ENCODE peak calls at places on chromosomes 13 and 19, in nine cellular contexts. Z is glutamatergic neuron; O is anterior cingulate cortex; A is HEK293T; M is kidney epithelial cell; L is activated gamma-delta T cell treated with anti-CD3 and anti-CD28 coated beads, Interleukin-2, amount 50 U/mL, for 16 hours; V is CD4-positive, alpha-beta memory T cell; P is Calu3; K is AG08396. J is an unnamed sample.

GRCh38 chr19:46606019-46606418 is 4.9 kb downstream of the CALM3 start:
- DNase-seq in Z (no peak), O (no peak), A (no peak), M (no peak), L (no peak), V (no peak), P (no peak), K (no peak), J (no peak)

GRCh38 chr19:20038358-20039202 is 725 bp downstream of the ZNF682 start:
- DNase-seq in Z (no peak), O (no peak), A (no peak), M (no peak), L (no peak), V (peak; percentile 10), P (no peak), K (no peak), J (no peak)

GRCh38 chr13:26021516-26021915 is 30.3 kb downstream of the SHISA2 start:
- DNase-seq in Z (no peak), O (no peak), A (no peak), M (peak; percentile 51), L (no peak), V (no peak), P (no peak), K (no peak), J (no peak)

GRCh38 chr19:38985262-38985661 is 9.7 kb upstream of the FBXO17 start:
- DNase-seq in Z (no peak), O (no peak), A (no peak), M (no peak), L (no peak), V (no peak), P (no peak), K (no peak), J (no peak)

GRCh38 chr19:2495130-2495641 is 19.3 kb downstream of the GADD45B start:
- DNase-seq in Z (no peak), O (peak; percentile 62), A (no peak), M (no peak), L (no peak), V (no peak), P (peak; percentile 68), K (peak; percentile 87), J (no peak)

GRCh38 chr19:20243629-20244028 is 76.6 kb downstream of the ZNF486 start:
- DNase-seq in Z (no peak), O (no peak), A (no peak), M (no peak), L (no peak), V (no peak), P (no peak), K (no peak), J (no peak)

GRCh38 chr13:110560606-110561334 is 752 bp downstream of the RAB20 start:
- DNase-seq in Z (peak; percentile 34), O (no peak), A (peak; percentile 14), M (no peak), L (no peak), V (peak; percentile 14), P (no peak), K (peak; percentile 45), J (no peak)

GRCh38 chr13:36377822-36378480 is 31.8 kb upstream of the SPART start:
- DNase-seq in Z (no peak), O (no peak), A (no peak), M (no peak), L (no peak), V (no peak), P (no peak), K (no peak), J (no peak)

GRCh38 chr13:59519776-59520175 is 644.0 kb downstream of the DIAPH3 start:
- DNase-seq in Z (no peak), O (no peak), A (no peak), M (no peak), L (no peak), V (no peak), P (no peak), K (no peak), J (no peak)

GRCh38 chr13:100454876-100455275 is 133.7 kb downstream of the GGACT start:
- DNase-seq in Z (no peak), O (no peak), A (no peak), M (no peak), L (no peak), V (no peak), P (peak; percentile 3), K (no peak), J (no peak)

GRCh38 chr13:75541961-75542360 is 4.3 kb upstream of the COMMD6 start:
- DNase-seq in Z (no peak), O (no peak), A (no peak), M (no peak), L (no peak), V (no peak), P (no peak), K (no peak), J (no peak)

GRCh38 chr13:41492432-41493267 is 35.3 kb downstream of the RGCC start:
- DNase-seq in Z (no peak), O (no peak), A (no peak), M (no peak), L (no peak), V (peak; percentile 58), P (no peak), K (no peak), J (no peak)

GRCh38 chr13:44470623-44471562 is 97.3 kb downstream of the SERP2 start:
- DNase-seq in Z (no peak), O (no peak), A (no peak), M (peak; percentile 47), L (no peak), V (no peak), P (no peak), K (no peak), J (peak; percentile 16)

GRCh38 chr19:10871711-10872550 is 578 bp downstream of the CARM1 start:
- DNase-seq in Z (peak; percentile 77), O (peak; percentile 40), A (no peak), M (no peak), L (peak; percentile 7), V (no peak), P (peak; percentile 24), K (peak; percentile 53), J (no peak)

GRCh38 chr19:47679922-47680857 is 33.0 kb upstream of the EHD2 start:
- DNase-seq in Z (no peak), O (no peak), A (no peak), M (no peak), L (no peak), V (no peak), P (no peak), K (no peak), J (no peak)

GRCh38 chr19:56953411-56953810 is 112.9 kb upstream of the PEG3 start:
- DNase-seq in Z (no peak), O (no peak), A (no peak), M (no peak), L (no peak), V (no peak), P (no peak), K (no peak), J (no peak)

GRCh38 chr13:80751854-80752253 is 410.9 kb upstream of the SPRY2 start:
- DNase-seq in Z (no peak), O (no peak), A (no peak), M (no peak), L (no peak), V (no peak), P (no peak), K (no peak), J (no peak)

GRCh38 chr19:51514866-51515481 is 13.4 kb upstream of the SIGLEC12 start:
- DNase-seq in Z (no peak), O (no peak), A (peak; percentile 46), M (no peak), L (peak; percentile 7), V (peak; percentile 33), P (peak; percentile 56), K (peak; percentile 64), J (no peak)

GRCh38 chr13:25046985-25047660 is 48.8 kb upstream of the PABPC3 start:
- DNase-seq in Z (peak; percentile 66), O (peak; percentile 46), A (peak; percentile 46), M (no peak), L (no peak), V (no peak), P (no peak), K (peak; percentile 17), J (no peak)

GRCh38 chr19:13718733-13719132 is 45.6 kb upstream of the MRI1 start:
- DNase-seq in Z (peak; percentile 64), O (peak; percentile 17), A (no peak), M (no peak), L (no peak), V (no peak), P (peak; percentile 54), K (peak; percentile 79), J (peak; percentile 56)

GRCh38 chr13:113724016-113724758 is 34.8 kb upstream of the TMEM255B start:
- DNase-seq in Z (no peak), O (no peak), A (no peak), M (no peak), L (no peak), V (no peak), P (no peak), K (no peak), J (no peak)

GRCh38 chr13:109941951-109942350 is 155.6 kb upstream of the IRS2 start:
- DNase-seq in Z (no peak), O (no peak), A (no peak), M (peak; percentile 10), L (no peak), V (no peak), P (no peak), K (no peak), J (no peak)